ENCODE peak calls at places on chromosome 3, in eight cellular contexts. One of them, this sample, is unnamed.

GRCh38 chr3:126476166-126476975 is 680 bp upstream of the ZXDC start:
- DNase-seq in C1 segment of cervical spinal cord: peak
- DNase-seq in H54: peak
- DNase-seq in cardiac fibroblast: peak
- DNase-seq in left ventricle myocardium inferior: no peak
- DNase-seq in amniotic epithelial cell: peak
- DNase-seq in NCI-H1436: peak
- DNase-seq in hepatic stellate cell: peak
- DNase-seq in this sample: no peak

GRCh38 chr3:49609314-49609713 is 55.0 kb downstream of the BSN start:
- DNase-seq in C1 segment of cervical spinal cord: no peak
- DNase-seq in H54: no peak
- DNase-seq in cardiac fibroblast: no peak
- DNase-seq in left ventricle myocardium inferior: no peak
- DNase-seq in amniotic epithelial cell: no peak
- DNase-seq in NCI-H1436: no peak
- DNase-seq in hepatic stellate cell: no peak
- DNase-seq in this sample: no peak

GRCh38 chr3:192408721-192409151 is 318.6 kb downstream of the FGF12 start:
- DNase-seq in C1 segment of cervical spinal cord: no peak
- DNase-seq in H54: peak
- DNase-seq in cardiac fibroblast: peak
- DNase-seq in left ventricle myocardium inferior: peak
- DNase-seq in amniotic epithelial cell: no peak
- DNase-seq in NCI-H1436: no peak
- DNase-seq in hepatic stellate cell: no peak
- DNase-seq in this sample: no peak

GRCh38 chr3:171811913-171812321 is 1.6 kb upstream of the PLD1 start:
- DNase-seq in C1 segment of cervical spinal cord: no peak
- DNase-seq in H54: no peak
- DNase-seq in cardiac fibroblast: peak
- DNase-seq in left ventricle myocardium inferior: no peak
- DNase-seq in amniotic epithelial cell: peak
- DNase-seq in NCI-H1436: no peak
- DNase-seq in hepatic stellate cell: no peak
- DNase-seq in this sample: no peak

GRCh38 chr3:168157301-168157700 is 61.6 kb upstream of the GOLIM4 start:
- DNase-seq in C1 segment of cervical spinal cord: no peak
- DNase-seq in H54: no peak
- DNase-seq in cardiac fibroblast: no peak
- DNase-seq in left ventricle myocardium inferior: no peak
- DNase-seq in amniotic epithelial cell: no peak
- DNase-seq in NCI-H1436: no peak
- DNase-seq in hepatic stellate cell: no peak
- DNase-seq in this sample: no peak

GRCh38 chr3:33417051-33417673 is 23.0 kb downstream of the UBP1 start:
- DNase-seq in C1 segment of cervical spinal cord: no peak
- DNase-seq in H54: no peak
- DNase-seq in cardiac fibroblast: peak
- DNase-seq in left ventricle myocardium inferior: no peak
- DNase-seq in amniotic epithelial cell: peak
- DNase-seq in NCI-H1436: no peak
- DNase-seq in hepatic stellate cell: no peak
- DNase-seq in this sample: no peak

GRCh38 chr3:64639022-64639421 is 48.8 kb downstream of the ADAMTS9 start:
- DNase-seq in C1 segment of cervical spinal cord: no peak
- DNase-seq in H54: no peak
- DNase-seq in cardiac fibroblast: no peak
- DNase-seq in left ventricle myocardium inferior: no peak
- DNase-seq in amniotic epithelial cell: no peak
- DNase-seq in NCI-H1436: no peak
- DNase-seq in hepatic stellate cell: no peak
- DNase-seq in this sample: no peak

GRCh38 chr3:135792174-135792573 is 173.4 kb upstream of the PPP2R3A start:
- DNase-seq in C1 segment of cervical spinal cord: no peak
- DNase-seq in H54: no peak
- DNase-seq in cardiac fibroblast: no peak
- DNase-seq in left ventricle myocardium inferior: no peak
- DNase-seq in amniotic epithelial cell: no peak
- DNase-seq in NCI-H1436: peak
- DNase-seq in hepatic stellate cell: no peak
- DNase-seq in this sample: no peak

GRCh38 chr3:38960953-38961622 is 90.7 kb downstream of the SCN11A start:
- DNase-seq in C1 segment of cervical spinal cord: no peak
- DNase-seq in H54: peak
- DNase-seq in cardiac fibroblast: peak
- DNase-seq in left ventricle myocardium inferior: no peak
- DNase-seq in amniotic epithelial cell: peak
- DNase-seq in NCI-H1436: peak
- DNase-seq in hepatic stellate cell: peak
- DNase-seq in this sample: no peak

GRCh38 chr3:111314146-111314873 is 227.7 kb upstream of the CD96 start:
- DNase-seq in C1 segment of cervical spinal cord: no peak
- DNase-seq in H54: no peak
- DNase-seq in cardiac fibroblast: no peak
- DNase-seq in left ventricle myocardium inferior: no peak
- DNase-seq in amniotic epithelial cell: peak
- DNase-seq in NCI-H1436: no peak
- DNase-seq in hepatic stellate cell: no peak
- DNase-seq in this sample: no peak

GRCh38 chr3:123038751-123039150 is 11.2 kb upstream of the SEMA5B start:
- DNase-seq in C1 segment of cervical spinal cord: no peak
- DNase-seq in H54: no peak
- DNase-seq in cardiac fibroblast: no peak
- DNase-seq in left ventricle myocardium inferior: no peak
- DNase-seq in amniotic epithelial cell: no peak
- DNase-seq in NCI-H1436: no peak
- DNase-seq in hepatic stellate cell: no peak
- DNase-seq in this sample: no peak